ENCODE peak calls at places on chromosomes 2 and 18, in five cellular contexts. One of them, this sample, is unnamed.

GRCh38 chr2:120182019-120182560 is 41.1 kb downstream of the TMEM185B start:
- DNase-seq in body of pancreas: no peak
- DNase-seq in CD8-positive, alpha-beta T cell: no peak
- DNase-seq in choroid plexus epithelial cell: no peak
- DNase-seq in fibroblast of lung: no peak
- DNase-seq in this sample: no peak

GRCh38 chr2:179139506-179139905 is 89.6 kb upstream of the CCDC141 start:
- DNase-seq in body of pancreas: no peak
- DNase-seq in CD8-positive, alpha-beta T cell: no peak
- DNase-seq in choroid plexus epithelial cell: no peak
- DNase-seq in fibroblast of lung: no peak
- DNase-seq in this sample: no peak

GRCh38 chr2:11582526-11583202 is 48.8 kb downstream of the GREB1 start:
- DNase-seq in body of pancreas: peak
- DNase-seq in CD8-positive, alpha-beta T cell: peak
- DNase-seq in choroid plexus epithelial cell: peak
- DNase-seq in fibroblast of lung: peak
- DNase-seq in this sample: peak

GRCh38 chr18:42183746-42184145 is 228.7 kb downstream of the PIK3C3 start:
- DNase-seq in body of pancreas: no peak
- DNase-seq in CD8-positive, alpha-beta T cell: no peak
- DNase-seq in choroid plexus epithelial cell: peak
- DNase-seq in fibroblast of lung: peak
- DNase-seq in this sample: peak

GRCh38 chr2:39227628-39228412 is 15.9 kb downstream of the CDKL4 start:
- DNase-seq in body of pancreas: peak
- DNase-seq in CD8-positive, alpha-beta T cell: peak
- DNase-seq in choroid plexus epithelial cell: peak
- DNase-seq in fibroblast of lung: peak
- DNase-seq in this sample: peak

GRCh38 chr2:36565712-36566111 is 32.3 kb downstream of the FEZ2 start:
- DNase-seq in body of pancreas: no peak
- DNase-seq in CD8-positive, alpha-beta T cell: no peak
- DNase-seq in choroid plexus epithelial cell: no peak
- DNase-seq in fibroblast of lung: no peak
- DNase-seq in this sample: no peak

GRCh38 chr2:241225983-241226382 is 37.5 kb downstream of the ANO7 start:
- DNase-seq in body of pancreas: no peak
- DNase-seq in CD8-positive, alpha-beta T cell: no peak
- DNase-seq in choroid plexus epithelial cell: no peak
- DNase-seq in fibroblast of lung: no peak
- DNase-seq in this sample: no peak

GRCh38 chr2:236964291-236964690 is 121.4 kb upstream of the COPS8 start:
- DNase-seq in body of pancreas: no peak
- DNase-seq in CD8-positive, alpha-beta T cell: no peak
- DNase-seq in choroid plexus epithelial cell: no peak
- DNase-seq in fibroblast of lung: peak
- DNase-seq in this sample: peak

GRCh38 chr18:13025233-13025632 is 34.1 kb downstream of the CEP192 start:
- DNase-seq in body of pancreas: no peak
- DNase-seq in CD8-positive, alpha-beta T cell: no peak
- DNase-seq in choroid plexus epithelial cell: no peak
- DNase-seq in fibroblast of lung: no peak
- DNase-seq in this sample: no peak

DNA sequence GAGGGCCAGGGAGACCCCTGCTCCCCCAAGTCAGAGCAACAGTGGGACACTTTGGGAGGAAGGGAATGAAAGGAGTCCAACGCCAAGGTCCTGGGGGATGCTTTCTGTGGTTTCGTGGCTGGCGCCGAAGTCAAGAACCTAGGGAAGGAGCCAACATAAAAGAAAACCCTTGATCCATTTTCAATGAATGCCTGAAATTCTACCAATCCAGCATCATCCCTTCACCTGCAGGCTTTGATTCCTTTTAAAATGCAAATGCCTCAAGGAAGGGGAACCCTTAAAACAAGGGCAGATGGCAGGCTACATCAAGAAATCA is 123.4 kb upstream of the SLC1A4 start:
- DNase-seq in body of pancreas: no peak
- DNase-seq in CD8-positive, alpha-beta T cell: no peak
- DNase-seq in choroid plexus epithelial cell: no peak
- DNase-seq in fibroblast of lung: no peak
- DNase-seq in this sample: no peak
- TF ChIP-seq CTCF in body of pancreas: peak
- TF ChIP-seq CTCF in CD8-positive, alpha-beta T cell: peak
- TF ChIP-seq CTCF in choroid plexus epithelial cell: no peak
- TF ChIP-seq CTCF in fibroblast of lung: peak
- TF ChIP-seq CTCF in this sample: peak

GRCh38 chr2:30283931-30284565 is 52.7 kb downstream of the LBH start:
- DNase-seq in body of pancreas: no peak
- DNase-seq in CD8-positive, alpha-beta T cell: no peak
- DNase-seq in choroid plexus epithelial cell: no peak
- DNase-seq in fibroblast of lung: no peak
- DNase-seq in this sample: no peak

GRCh38 chr2:30285758-30286157 is 54.4 kb downstream of the LBH start:
- DNase-seq in body of pancreas: no peak
- DNase-seq in CD8-positive, alpha-beta T cell: no peak
- DNase-seq in choroid plexus epithelial cell: no peak
- DNase-seq in fibroblast of lung: no peak
- DNase-seq in this sample: no peak

GRCh38 chr2:30287190-30287589 is 55.9 kb downstream of the LBH start:
- DNase-seq in body of pancreas: no peak
- DNase-seq in CD8-positive, alpha-beta T cell: no peak
- DNase-seq in choroid plexus epithelial cell: no peak
- DNase-seq in fibroblast of lung: no peak
- DNase-seq in this sample: no peak

GRCh38 chr2:30287857-30288513 is 56.7 kb downstream of the LBH start:
- DNase-seq in body of pancreas: no peak
- DNase-seq in CD8-positive, alpha-beta T cell: no peak
- DNase-seq in choroid plexus epithelial cell: no peak
- DNase-seq in fibroblast of lung: no peak
- DNase-seq in this sample: no peak

GRCh38 chr2:30288576-30288975 is 57.2 kb downstream of the LBH start:
- DNase-seq in body of pancreas: no peak
- DNase-seq in CD8-positive, alpha-beta T cell: no peak
- DNase-seq in choroid plexus epithelial cell: no peak
- DNase-seq in fibroblast of lung: no peak
- DNase-seq in this sample: peak
- H3K4me3 ChIP-seq in body of pancreas: no peak
- H3K4me3 ChIP-seq in CD8-positive, alpha-beta T cell: no peak
- H3K4me3 ChIP-seq in choroid plexus epithelial cell: no peak
- H3K4me3 ChIP-seq in fibroblast of lung: no peak
- H3K4me3 ChIP-seq in this sample: no peak

DNA sequence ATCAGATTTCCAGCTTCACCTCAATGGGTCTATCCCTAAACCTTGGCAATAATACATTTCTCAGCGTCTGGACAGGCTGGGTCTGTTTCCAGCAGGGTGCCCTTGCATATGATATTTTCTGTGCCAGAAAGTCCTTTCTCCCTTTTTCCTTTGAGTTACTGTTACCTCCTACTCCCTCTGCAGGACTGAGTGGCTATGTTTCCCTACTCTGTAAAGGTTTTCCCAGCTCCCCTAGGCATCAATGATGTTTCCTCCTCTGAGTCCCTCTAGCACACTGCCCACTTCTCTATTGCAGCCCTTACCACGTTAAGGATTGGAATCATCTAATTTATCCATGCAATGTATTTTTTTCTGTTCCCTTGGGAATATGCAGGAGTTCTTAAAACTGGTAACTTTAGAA is 118.3 kb upstream of the REV1 start:
- DNase-seq in body of pancreas: no peak
- DNase-seq in CD8-positive, alpha-beta T cell: no peak
- DNase-seq in choroid plexus epithelial cell: peak
- DNase-seq in fibroblast of lung: no peak
- DNase-seq in this sample: no peak
- TF ChIP-seq CTCF in body of pancreas: no peak
- TF ChIP-seq CTCF in CD8-positive, alpha-beta T cell: no peak
- TF ChIP-seq CTCF in choroid plexus epithelial cell: peak
- TF ChIP-seq CTCF in fibroblast of lung: no peak
- TF ChIP-seq CTCF in this sample: no peak

GRCh38 chr18:55245200-55245599 is 285.9 kb upstream of the CCDC68 start:
- DNase-seq in body of pancreas: no peak
- DNase-seq in CD8-positive, alpha-beta T cell: no peak
- DNase-seq in choroid plexus epithelial cell: peak
- DNase-seq in fibroblast of lung: no peak
- DNase-seq in this sample: peak

GRCh38 chr18:55246278-55246677 is 287.0 kb upstream of the CCDC68 start:
- DNase-seq in body of pancreas: no peak
- DNase-seq in CD8-positive, alpha-beta T cell: no peak
- DNase-seq in choroid plexus epithelial cell: peak
- DNase-seq in fibroblast of lung: no peak
- DNase-seq in this sample: no peak

GRCh38 chr18:55243852-55244251 is 284.6 kb upstream of the CCDC68 start:
- DNase-seq in body of pancreas: no peak
- DNase-seq in CD8-positive, alpha-beta T cell: no peak
- DNase-seq in choroid plexus epithelial cell: peak
- DNase-seq in fibroblast of lung: peak
- DNase-seq in this sample: peak

GRCh38 chr18:55243255-55243654 is 284.0 kb upstream of the CCDC68 start:
- DNase-seq in body of pancreas: no peak
- DNase-seq in CD8-positive, alpha-beta T cell: no peak
- DNase-seq in choroid plexus epithelial cell: no peak
- DNase-seq in fibroblast of lung: no peak
- DNase-seq in this sample: no peak

DNA sequence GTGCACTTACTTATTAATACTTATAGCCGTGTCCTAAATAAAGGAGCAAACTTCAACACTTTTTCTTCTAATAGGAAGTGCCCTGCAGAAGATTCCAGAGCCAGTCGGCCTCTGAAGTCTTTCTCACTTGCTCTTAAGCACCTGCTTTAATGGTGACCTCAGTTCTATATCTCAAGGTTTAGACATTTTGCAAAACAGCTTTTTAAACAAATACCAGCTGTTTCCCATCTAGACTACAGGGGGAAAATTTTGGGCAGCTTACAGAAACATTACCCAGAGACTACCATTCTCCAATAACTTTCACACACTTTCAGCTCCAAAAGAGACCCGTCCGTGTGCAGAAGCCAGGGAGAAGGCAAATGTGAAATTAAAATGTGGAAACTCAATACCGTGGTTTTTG is 285.3 kb upstream of the CCDC68 start:
- DNase-seq in body of pancreas: no peak
- DNase-seq in CD8-positive, alpha-beta T cell: no peak
- DNase-seq in choroid plexus epithelial cell: no peak
- DNase-seq in fibroblast of lung: peak
- DNase-seq in this sample: peak
- H3K4me3 ChIP-seq in body of pancreas: no peak
- H3K4me3 ChIP-seq in CD8-positive, alpha-beta T cell: no peak
- H3K4me3 ChIP-seq in choroid plexus epithelial cell: no peak
- H3K4me3 ChIP-seq in fibroblast of lung: no peak
- H3K4me3 ChIP-seq in this sample: no peak

GRCh38 chr18:8084160-8084559 is 517.0 kb downstream of the PTPRM start:
- DNase-seq in body of pancreas: peak
- DNase-seq in CD8-positive, alpha-beta T cell: no peak
- DNase-seq in choroid plexus epithelial cell: peak
- DNase-seq in fibroblast of lung: peak
- DNase-seq in this sample: peak
- TF ChIP-seq CTCF in body of pancreas: peak
- TF ChIP-seq CTCF in CD8-positive, alpha-beta T cell: no peak
- TF ChIP-seq CTCF in choroid plexus epithelial cell: peak
- TF ChIP-seq CTCF in fibroblast of lung: peak
- TF ChIP-seq CTCF in this sample: peak

GRCh38 chr2:79162132-79162531 is 2.6 kb upstream of the REG3A start:
- DNase-seq in body of pancreas: no peak
- DNase-seq in CD8-positive, alpha-beta T cell: no peak
- DNase-seq in choroid plexus epithelial cell: no peak
- DNase-seq in fibroblast of lung: no peak
- DNase-seq in this sample: no peak

GRCh38 chr2:79155826-79156476 is 3.6 kb downstream of the REG3A start:
- DNase-seq in body of pancreas: no peak
- DNase-seq in CD8-positive, alpha-beta T cell: no peak
- DNase-seq in choroid plexus epithelial cell: no peak
- DNase-seq in fibroblast of lung: no peak
- DNase-seq in this sample: no peak

GRCh38 chr2:79159653-79160052 is at the start of gene REG3A:
- DNase-seq in body of pancreas: no peak
- DNase-seq in CD8-positive, alpha-beta T cell: no peak
- DNase-seq in choroid plexus epithelial cell: no peak
- DNase-seq in fibroblast of lung: no peak
- DNase-seq in this sample: no peak

GRCh38 chr2:79162801-79163200 is 3.2 kb upstream of the REG3A start:
- DNase-seq in body of pancreas: no peak
- DNase-seq in CD8-positive, alpha-beta T cell: no peak
- DNase-seq in choroid plexus epithelial cell: no peak
- DNase-seq in fibroblast of lung: no peak
- DNase-seq in this sample: no peak

DNA sequence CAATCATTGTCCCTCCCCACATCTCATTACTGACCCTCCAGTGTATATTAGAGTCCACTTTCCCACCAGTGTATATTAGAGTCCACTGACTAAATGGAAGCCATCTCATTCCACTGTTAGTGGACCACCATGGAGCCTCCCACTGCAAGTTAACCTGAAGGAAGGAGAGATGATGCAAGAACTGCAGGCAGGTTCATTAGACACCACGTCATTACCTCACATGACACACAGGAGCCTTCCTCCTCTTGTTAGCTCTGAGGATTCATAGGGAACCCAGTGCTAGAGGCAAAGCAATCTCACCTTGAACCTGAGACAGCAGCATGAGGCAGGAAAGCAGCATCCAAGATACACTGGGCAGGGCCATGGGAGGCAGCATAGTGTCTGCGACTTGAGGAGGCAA is 523 bp downstream of the REG3A start:
- DNase-seq in body of pancreas: no peak
- DNase-seq in CD8-positive, alpha-beta T cell: no peak
- DNase-seq in choroid plexus epithelial cell: no peak
- DNase-seq in fibroblast of lung: no peak
- DNase-seq in this sample: no peak
- H3K4me3 ChIP-seq in body of pancreas: no peak
- H3K4me3 ChIP-seq in CD8-positive, alpha-beta T cell: no peak
- H3K4me3 ChIP-seq in choroid plexus epithelial cell: no peak
- H3K4me3 ChIP-seq in fibroblast of lung: no peak
- H3K4me3 ChIP-seq in this sample: no peak

DNA sequence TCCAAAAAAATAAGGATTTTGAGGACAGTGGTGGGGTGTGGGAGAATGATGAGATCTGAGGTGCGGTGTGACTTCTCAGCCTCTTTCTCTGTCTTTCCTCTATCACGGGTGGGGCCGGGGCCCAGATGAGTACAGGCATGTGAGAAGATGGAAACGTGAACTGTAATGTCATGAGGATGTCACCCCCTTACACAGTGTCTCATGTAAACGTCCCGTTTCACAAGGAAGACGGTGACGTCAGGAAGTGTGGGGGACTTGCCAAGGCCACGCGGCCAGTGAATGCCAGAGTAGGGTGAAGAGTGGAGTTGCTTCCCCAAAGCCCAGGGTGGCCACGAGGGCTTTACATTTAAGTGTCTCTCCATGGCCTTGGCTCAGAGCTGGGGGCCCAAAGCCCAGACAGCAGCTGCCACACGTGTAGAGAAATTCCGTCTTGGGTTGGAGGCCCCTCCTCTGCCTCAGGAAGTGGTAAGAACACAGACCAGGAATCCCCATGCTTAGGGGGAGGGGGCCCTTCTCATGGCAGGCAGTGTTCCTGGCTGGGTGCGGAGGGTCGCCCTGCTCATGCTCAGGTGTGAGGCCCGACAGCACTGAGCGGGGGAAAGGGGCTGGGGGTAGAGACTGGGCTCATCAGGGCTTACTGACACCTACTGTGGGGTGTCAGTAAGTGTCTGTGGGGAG is 80.9 kb upstream of the SMAD7 start:
- DNase-seq in body of pancreas: no peak
- DNase-seq in CD8-positive, alpha-beta T cell: peak
- DNase-seq in choroid plexus epithelial cell: no peak
- DNase-seq in fibroblast of lung: no peak
- DNase-seq in this sample: no peak
- TF ChIP-seq CTCF in body of pancreas: no peak
- TF ChIP-seq CTCF in CD8-positive, alpha-beta T cell: no peak
- TF ChIP-seq CTCF in choroid plexus epithelial cell: no peak
- TF ChIP-seq CTCF in fibroblast of lung: no peak
- TF ChIP-seq CTCF in this sample: no peak